ENCODE peak calls at places on chromosomes 7 and 10, in nine cellular contexts. R is stimulated activated CD8-positive, alpha-beta memory T cell treated with anti-CD3 and anti-CD28 coated beads, Interleukin-15, amount 100 ng/mL, for 4 hours; A is HEK293T; X is IMR-90; K is SK-MEL-5; H is retina; J is KBM-7; W is NCI-H2081; M is RCC 7860. Y is an unnamed sample.

GRCh38 chr10:116247701-116248100 is 25.3 kb downstream of the GFRA1 start:
- DNase-seq in J (no peak), W (no peak), X (peak), M (peak), R (no peak), K (no peak), H (no peak), A (no peak), Y (no peak)

GRCh38 chr7:21939136-21939857 is 6.4 kb downstream of the CDCA7L start:
- DNase-seq in W (no peak), M (peak), R (no peak), J (no peak), X (no peak), A (no peak), H (no peak), K (no peak), Y (no peak)

GRCh38 chr7:100583132-100584045 is 2.5 kb downstream of the LRCH4 start:
- DNase-seq in H (no peak), A (no peak), R (no peak), K (peak), J (peak), X (peak), W (no peak), M (no peak), Y (peak)

GRCh38 chr7:94654764-94655561 is 970 bp downstream of the SGCE start:
- DNase-seq in M (peak), J (peak), X (peak), H (peak), A (peak), K (peak), R (no peak), W (peak), Y (no peak)

GRCh38 chr7:150923191-150923590 is 54.9 kb downstream of the KCNH2 start:
- DNase-seq in W (no peak), R (no peak), A (no peak), H (no peak), J (no peak), X (no peak), M (peak), K (no peak), Y (no peak)

GRCh38 chr7:23294549-23295400 is 4.4 kb upstream of the MALSU1 start:
- DNase-seq in A (no peak), M (no peak), R (no peak), K (peak), J (no peak), W (no peak), X (no peak), H (no peak), Y (peak)

GRCh38 chr7:29953735-29954347 is 35.8 kb downstream of the SCRN1 start:
- DNase-seq in K (no peak), W (no peak), H (no peak), A (no peak), J (no peak), R (no peak), X (no peak), M (no peak), Y (no peak)

GRCh38 chr7:24741691-24742639 is 15.3 kb downstream of the GSDME start:
- DNase-seq in M (peak), R (no peak), W (no peak), H (no peak), X (peak), K (no peak), A (peak), J (no peak), Y (no peak)

GRCh38 chr10:132514841-132515521 is 22.6 kb upstream of the INPP5A start:
- DNase-seq in X (no peak), R (no peak), H (no peak), W (no peak), J (peak), M (no peak), K (no peak), A (no peak), Y (peak)

GRCh38 chr10:89357096-89357495 is 20.8 kb upstream of the IFIT1B start:
- DNase-seq in A (no peak), J (no peak), M (no peak), R (no peak), H (no peak), K (no peak), X (no peak), W (no peak), Y (no peak)

GRCh38 chr7:54544356-54545240 is 2.4 kb downstream of the VSTM2A start:
- DNase-seq in K (no peak), M (no peak), R (no peak), A (no peak), H (peak), W (no peak), X (no peak), J (no peak), Y (no peak)

GRCh38 chr10:131578472-131578970 is 267.0 kb upstream of the TCERG1L start:
- DNase-seq in J (no peak), A (no peak), H (no peak), R (no peak), M (no peak), X (no peak), K (no peak), W (no peak), Y (no peak)

GRCh38 chr7:47357398-47357797 is 224.5 kb downstream of the TNS3 start:
- DNase-seq in K (no peak), X (no peak), W (no peak), J (no peak), R (no peak), H (no peak), M (no peak), A (no peak), Y (no peak)

GRCh38 chr7:130938661-130939060 is 204.7 kb upstream of the KLF14 start:
- DNase-seq in W (no peak), H (no peak), R (no peak), J (no peak), K (no peak), A (no peak), M (no peak), X (no peak), Y (no peak)

GRCh38 chr10:30747633-30748032 is 118.1 kb upstream of the LYZL2 start:
- DNase-seq in K (no peak), M (peak), H (no peak), X (peak), A (no peak), R (no peak), W (no peak), J (no peak), Y (no peak)

GRCh38 chr10:89702121-89702480 is 711 bp downstream of the KIF20B start:
- DNase-seq in K (no peak), W (no peak), M (peak), R (no peak), X (peak), J (peak), A (peak), H (peak), Y (no peak)

GRCh38 chr10:131220601-131221171 is 90.8 kb downstream of the TCERG1L start:
- DNase-seq in J (no peak), A (no peak), X (no peak), R (no peak), K (no peak), W (no peak), H (no peak), M (no peak), Y (no peak)

GRCh38 chr10:123175389-123176387 is 21.5 kb downstream of the BUB3 start:
- DNase-seq in H (no peak), R (no peak), M (no peak), X (no peak), K (no peak), W (no peak), A (no peak), J (no peak), Y (no peak)